ENCODE peak calls at places on chromosomes 4 and X, in five cellular contexts. F is K562, Y is H1, C is GM12878, Q is HepG2. E is an unnamed sample. For H3K4me1, the result is how much of the 10 kb centered on the place peaks cover.

GRCh38 chrX:153662266-153662665 is 11.3 kb downstream of the PNCK start:
- DNase-seq in Y (peak), Q (peak), F (no peak), C (no peak), E (peak)

GRCh38 chr4:107710493-107711459 is 9.3 kb downstream of the PAPSS1 start:
- DNase-seq in C (no peak), Q (no peak), F (no peak), Y (no peak), E (no peak)

GRCh38 chrX:17377047-17377692 is 2.2 kb downstream of the NHS start:
- DNase-seq in Q (no peak), Y (peak), C (no peak), F (no peak), E (peak)

GRCh38 chrX:9738146-9738545 is 27.5 kb downstream of the GPR143 start:
- DNase-seq in Y (no peak), Q (no peak), C (no peak), F (no peak), E (no peak)

GRCh38 chr4:22473268-22473667 is 42.6 kb downstream of the ADGRA3 start:
- DNase-seq in Q (no peak), Y (no peak), F (no peak), C (no peak), E (no peak)

GRCh38 chr4:110196206-110196870 is 2.1 kb downstream of the ELOVL6 start:
- DNase-seq in C (no peak), Q (peak), F (peak), Y (peak), E (peak)

GRCh38 chr4:5081441-5081999 is 30.2 kb downstream of the STK32B start:
- DNase-seq in Y (no peak), F (no peak), Q (no peak), C (no peak), E (no peak)

GRCh38 chr4:76301068-76301774 is 5.3 kb upstream of the STBD1 start:
- DNase-seq in C (peak), F (peak), Q (peak), Y (no peak), E (no peak)

GRCh38 chr4:175739612-175740011 is 72.5 kb downstream of the GPM6A start:
- DNase-seq in F (no peak), Y (no peak), Q (no peak), C (no peak), E (no peak)

GRCh38 chr4:164193676-164194075 is 560.3 kb upstream of the SMIM31 start:
- DNase-seq in Q (no peak), C (no peak), F (no peak), Y (no peak), E (no peak)

GRCh38 chr4:139815646-139816601 is 150.3 kb downstream of the MGST2 start:
- DNase-seq in F (peak), Y (peak), C (no peak), Q (no peak), E (peak)

DNA sequence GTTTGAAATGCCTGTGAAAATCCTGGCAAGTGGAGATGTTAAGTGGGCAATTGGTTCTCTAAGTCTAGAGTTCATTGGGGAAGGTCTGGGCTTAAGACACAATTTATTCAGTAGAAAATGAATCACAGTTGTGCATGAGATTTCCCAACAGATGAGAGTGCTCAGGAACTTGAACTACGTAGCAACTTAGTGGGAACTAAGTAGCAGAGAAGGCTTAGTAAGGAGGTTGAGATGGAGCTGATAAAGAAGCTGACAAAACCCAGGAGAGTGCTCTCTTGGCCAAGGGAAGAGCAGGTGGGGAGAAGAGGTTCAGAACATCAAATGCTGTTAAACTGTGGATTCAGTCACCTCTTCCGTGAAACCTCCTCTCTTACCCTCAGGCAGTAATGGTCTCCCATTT is 33.0 kb downstream of the AFF1 start:
- DNase-seq in C (no peak), Y (no peak), Q (no peak), F (no peak), E (no peak)
- H3K4me1 ChIP-seq in C (under half), Y (under half), Q (under half), F (under half), E (half or more)

GRCh38 chrX:44157858-44158257 is 184.7 kb upstream of the NDP start:
- DNase-seq in Q (no peak), C (no peak), Y (no peak), F (no peak), E (no peak)
- TF ChIP-seq CREB1 in Q (no peak), C (no peak), Y (no peak), F (no peak), E (no peak)

GRCh38 chr4:28435346-28435745 is 1574.7 kb downstream of the STIM2 start:
- DNase-seq in Y (no peak), F (no peak), Q (no peak), C (no peak), E (peak)
- H3K4me1 ChIP-seq in Y (under half), F (under half), Q (under half), C (under half), E (under half)

DNA sequence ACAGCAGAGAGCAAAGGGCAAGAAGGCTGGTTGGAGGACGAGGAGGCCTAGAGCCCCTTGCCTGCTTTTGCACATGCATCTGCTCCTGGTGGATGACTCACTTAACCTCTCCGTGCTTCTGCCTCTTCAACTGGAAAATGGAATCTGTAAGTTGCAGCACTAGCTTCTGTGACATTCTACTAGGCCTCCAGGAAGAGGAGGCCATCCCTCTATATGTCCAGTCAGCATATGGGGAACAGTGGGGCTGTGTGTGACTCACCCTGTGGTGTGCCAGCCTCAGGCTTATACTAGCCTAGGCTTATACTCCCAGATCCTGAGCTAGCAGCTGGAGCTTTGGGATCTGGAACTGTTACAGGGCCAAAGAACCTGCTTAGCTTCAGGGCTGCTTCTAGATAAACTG is 36.0 kb downstream of the RTL9 start:
- DNase-seq in Y (no peak), F (peak), C (no peak), Q (no peak), E (no peak)
- TF ChIP-seq CREB1 in Y (no peak), F (no peak), C (no peak), Q (no peak), E (no peak)

GRCh38 chr4:153571006-153571545 is 104.9 kb downstream of the TMEM131L start:
- DNase-seq in Y (no peak), Q (no peak), F (no peak), C (no peak), E (no peak)
- H3K4me1 ChIP-seq in Y (under half), Q (half or more), F (under half), C (half or more), E (under half)

DNA sequence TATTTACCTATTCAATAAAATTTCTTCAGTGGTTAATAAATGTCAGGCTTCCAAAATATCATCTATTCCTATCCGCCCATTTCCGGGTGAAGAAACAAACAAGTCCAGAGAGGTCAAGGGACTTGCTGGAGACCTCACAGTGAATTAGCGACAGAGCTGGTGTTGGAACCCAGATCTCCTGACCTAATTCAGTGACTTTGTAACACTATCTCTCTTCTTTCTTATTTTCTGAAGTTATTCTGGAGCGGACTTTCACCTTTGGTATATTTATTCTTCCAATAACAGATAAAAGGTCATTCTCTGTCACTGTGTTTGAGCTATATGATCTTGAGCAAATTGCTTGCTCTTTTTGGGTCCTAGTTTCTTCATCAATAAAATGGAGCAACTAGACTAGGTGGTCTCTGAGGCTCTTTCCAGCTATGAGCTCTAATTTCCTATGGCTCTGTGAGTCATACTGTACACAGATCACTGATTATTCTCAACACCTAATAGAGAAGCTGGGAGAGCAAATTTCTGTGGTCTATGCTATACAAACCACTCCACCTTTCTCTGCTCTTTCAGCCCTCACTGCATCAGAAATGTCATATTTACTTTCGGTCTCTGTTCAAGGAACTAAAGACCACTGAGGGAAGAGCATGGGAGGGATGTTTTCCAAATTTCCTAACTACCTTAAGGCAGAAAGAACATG is 113.2 kb upstream of the IGSF1 start:
- DNase-seq in Y (no peak), Q (no peak), F (no peak), C (no peak), E (no peak)
- TF ChIP-seq CREB1 in Y (no peak), Q (no peak), F (no peak), C (no peak), E (no peak)

GRCh38 chr4:153566751-153567150 is 100.6 kb downstream of the TMEM131L start:
- DNase-seq in Q (no peak), C (no peak), F (no peak), Y (no peak), E (no peak)
- H3K4me1 ChIP-seq in Q (half or more), C (under half), F (under half), Y (under half), E (under half)

E was measured in GM23338.